ENCODE peak calls at places on chromosomes 16 and 17, in ten cellular contexts. D is fibroblast of lung, B is mammary epithelial cell, U is K562, T is ovary, F is dorsolateral prefrontal cortex, J is heart left ventricle, R is HepG2, O is brain microvascular endothelial cell, K is colonic mucosa. Q is an unnamed sample.

GRCh38 chr17:52681486-52681885 is 523.0 kb upstream of the CA10 start:
- DNase-seq in O (no peak), R (no peak), K (no peak), F (no peak), T (no peak), J (no peak), U (no peak), B (no peak), D (no peak), Q (no peak)

GRCh38 chr17:59435238-59435637 is 103.8 kb downstream of the YPEL2 start:
- DNase-seq in F (no peak), O (peak), R (no peak), T (no peak), D (peak), J (no peak), U (no peak), K (no peak), B (peak), Q (peak)

GRCh38 chr17:40179923-40180659 is 2.8 kb downstream of the RAPGEFL1 start:
- DNase-seq in D (peak), T (no peak), J (no peak), B (peak), U (no peak), F (no peak), R (no peak), K (peak), O (peak), Q (peak)

GRCh38 chr17:16415031-16415924 is at the start of gene TRPV2:
- DNase-seq in D (no peak), U (peak), O (no peak), R (peak), J (peak), K (peak), B (no peak), F (no peak), T (no peak), Q (peak)

GRCh38 chr16:84732674-84733352 is 33.0 kb downstream of the USP10 start:
- DNase-seq in R (no peak), O (no peak), U (no peak), D (no peak), T (no peak), B (peak), K (peak), F (no peak), J (no peak), Q (no peak)

GRCh38 chr17:34852141-34852540 is 109.1 kb downstream of the CCT6B start:
- DNase-seq in B (no peak), D (no peak), U (no peak), T (no peak), O (no peak), J (no peak), F (no peak), R (no peak), K (no peak), Q (no peak)

GRCh38 chr17:9054146-9054545 is 32.8 kb downstream of the NTN1 start:
- DNase-seq in F (no peak), B (no peak), D (no peak), O (no peak), U (no peak), J (no peak), K (no peak), T (no peak), R (no peak), Q (no peak)

GRCh38 chr16:30335598-30336474 is 19.3 kb downstream of the CD2BP2 start:
- DNase-seq in D (peak), F (no peak), J (peak), U (no peak), B (peak), O (no peak), K (peak), R (peak), T (no peak), Q (peak)

GRCh38 chr17:71494045-71494444 is 626.8 kb upstream of the SOX9 start:
- DNase-seq in D (no peak), U (no peak), T (no peak), O (no peak), R (no peak), B (no peak), K (no peak), F (no peak), J (no peak), Q (no peak)

GRCh38 chr17:3865166-3865565 is 19.1 kb upstream of the NCBP3 start:
- DNase-seq in O (peak), T (no peak), J (peak), D (no peak), R (no peak), K (no peak), B (no peak), F (no peak), U (no peak), Q (peak)

DNA sequence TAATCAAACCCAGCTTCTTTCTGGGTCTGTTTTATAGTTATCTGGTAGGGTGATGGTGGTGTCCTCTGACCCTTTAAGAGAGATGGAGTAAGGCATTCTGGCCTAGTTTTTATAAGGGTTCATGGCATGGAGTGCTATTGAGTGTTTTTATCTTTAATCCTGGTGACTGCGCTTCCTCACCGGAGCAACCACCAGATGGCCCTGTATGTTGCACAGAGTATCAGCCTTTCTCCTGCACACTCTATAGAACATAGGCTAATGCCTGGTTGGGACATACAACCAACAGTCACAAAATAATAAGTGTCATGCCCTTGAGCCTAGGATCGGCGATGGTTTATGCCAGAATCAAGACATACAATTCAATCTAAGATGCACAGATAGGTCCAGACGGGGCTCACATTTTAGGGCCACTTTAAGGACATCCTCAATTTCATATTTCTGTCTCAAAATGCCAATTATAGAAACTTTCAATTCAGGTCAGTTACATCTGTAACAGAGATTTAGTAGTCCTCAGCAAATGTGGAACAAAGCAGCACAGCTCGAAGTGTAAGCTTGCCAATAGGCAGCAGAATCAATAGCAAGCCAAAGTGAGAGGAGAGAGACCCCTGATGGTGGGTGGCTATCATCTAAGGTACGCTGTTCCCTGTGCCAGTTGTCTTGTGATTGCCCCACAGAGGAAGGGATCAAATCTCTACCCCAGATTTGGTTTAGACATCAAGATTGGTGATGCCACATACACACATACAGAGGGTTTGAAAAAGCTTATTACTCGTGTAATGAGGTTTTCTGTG is 37.2 kb upstream of the HOXB9 start:
- DNase-seq in J (no peak), O (no peak), K (no peak), F (no peak), U (no peak), T (no peak), D (no peak), R (no peak), B (no peak), Q (no peak)
- TF ChIP-seq CTCF in J (no peak), O (peak), K (no peak), F (no peak), U (peak), T (no peak), D (no peak), R (no peak), B (no peak), Q (peak)

GRCh38 chr17:47223007-47223406 is 13.9 kb downstream of the MYL4 start:
- DNase-seq in K (no peak), F (no peak), D (no peak), O (no peak), U (no peak), B (peak), J (no peak), R (no peak), T (no peak), Q (no peak)

GRCh38 chr17:47219621-47220475 is 10.7 kb downstream of the MYL4 start:
- DNase-seq in U (no peak), K (no peak), J (no peak), O (no peak), R (no peak), D (no peak), T (no peak), F (no peak), B (no peak), Q (no peak)

GRCh38 chr17:47220531-47220999 is 11.4 kb downstream of the MYL4 start:
- DNase-seq in J (no peak), T (no peak), K (no peak), R (no peak), U (no peak), B (no peak), D (no peak), F (no peak), O (no peak), Q (no peak)

GRCh38 chr17:47222032-47222431 is 12.9 kb downstream of the MYL4 start:
- DNase-seq in K (no peak), R (no peak), F (no peak), J (no peak), B (no peak), U (no peak), D (no peak), O (no peak), T (no peak), Q (no peak)

GRCh38 chr17:47221154-47221553 is 12.0 kb downstream of the MYL4 start:
- DNase-seq in T (no peak), U (no peak), F (no peak), R (no peak), K (no peak), J (no peak), B (no peak), O (no peak), D (no peak), Q (no peak)
- H3K27ac ChIP-seq in T (no peak), U (no peak), F (no peak), R (no peak), K (no peak), J (no peak), B (no peak), O (no peak), D (no peak), Q (no peak)

GRCh38 chr16:77784441-77785356 is 3.7 kb upstream of the VAT1L start:
- DNase-seq in D (no peak), U (no peak), K (no peak), F (no peak), B (no peak), J (no peak), R (no peak), O (no peak), T (no peak), Q (peak)
- TF ChIP-seq CTCF in D (no peak), U (peak), K (no peak), F (peak), B (peak), J (peak), R (peak), O (peak), T (no peak), Q (peak)

GRCh38 chr17:70109497-70109896 is 34.5 kb downstream of the KCNJ16 start:
- DNase-seq in K (no peak), F (no peak), J (no peak), D (no peak), T (no peak), B (no peak), R (no peak), U (no peak), O (no peak), Q (no peak)
- H3K27ac ChIP-seq in K (no peak), F (no peak), J (peak), D (no peak), T (no peak), B (no peak), R (no peak), U (no peak), O (no peak), Q (no peak)